ENCODE peak calls at places on chromosomes 3 and 15, in ten cellular contexts. L is A549, F is endothelial cell, A is omental fat pad, S is astrocyte of the spinal cord, O is sigmoid colon, P is GM13976, T is pancreas, W is cardiac fibroblast, R is lower lobe of right lung. Z is an unnamed sample.

GRCh38 chr3:196406806-196407470 is 25.3 kb downstream of the UBXN7 start:
- DNase-seq in L (peak; percentile 11), F (no peak), A (no peak), S (peak; percentile 59), O (no peak), P (no peak), T (no peak), W (peak; percentile 79), R (no peak), Z (peak; percentile 23)

GRCh38 chr3:176919836-176920760 is 277.2 kb downstream of the TBL1XR1 start:
- DNase-seq in L (peak; percentile 7), F (no peak), A (no peak), S (peak; percentile 74), O (no peak), P (no peak), T (peak; percentile 15), W (peak; percentile 92), R (no peak), Z (no peak)

GRCh38 chr15:37078566-37078965 is 21.8 kb downstream of the MEIS2 start:
- DNase-seq in L (no peak), F (no peak), A (no peak), S (no peak), O (no peak), P (no peak), T (no peak), W (no peak), R (no peak), Z (no peak)

GRCh38 chr15:44286814-44287555 is 1.5 kb upstream of the GOLM2 start:
- DNase-seq in L (no peak), F (no peak), A (no peak), S (no peak), O (no peak), P (no peak), T (peak; percentile 14), W (peak; percentile 13), R (no peak), Z (no peak)

GRCh38 chr3:131728898-131729297 is 226.1 kb upstream of the MRPL3 start:
- DNase-seq in L (peak; percentile 11), F (no peak), A (no peak), S (no peak), O (no peak), P (no peak), T (no peak), W (peak; percentile 27), R (no peak), Z (no peak)

GRCh38 chr15:82850242-82850591 is 40.8 kb downstream of the WHAMM start:
- DNase-seq in L (no peak), F (no peak), A (no peak), S (peak; percentile 47), O (no peak), P (no peak), T (peak; percentile 32), W (peak; percentile 34), R (no peak), Z (no peak)

GRCh38 chr3:78879516-78879860 is 888.3 kb downstream of the ROBO1 start:
- DNase-seq in L (no peak), F (no peak), A (no peak), S (no peak), O (no peak), P (no peak), T (no peak), W (no peak), R (no peak), Z (no peak)

GRCh38 chr15:40871749-40872617 is 2.1 kb downstream of the RHOV start:
- DNase-seq in L (no peak), F (no peak), A (no peak), S (no peak), O (no peak), P (peak; percentile 87), T (peak; percentile 95), W (no peak), R (peak; percentile 65), Z (no peak)

GRCh38 chr15:45402955-45403892 is 24.9 kb upstream of the GATM start:
- DNase-seq in L (peak; percentile 37), F (peak; percentile 50), A (no peak), S (peak; percentile 20), O (peak; percentile 66), P (peak; percentile 57), T (peak; percentile 69), W (peak; percentile 74), R (peak; percentile 69), Z (peak; percentile 49)

DNA sequence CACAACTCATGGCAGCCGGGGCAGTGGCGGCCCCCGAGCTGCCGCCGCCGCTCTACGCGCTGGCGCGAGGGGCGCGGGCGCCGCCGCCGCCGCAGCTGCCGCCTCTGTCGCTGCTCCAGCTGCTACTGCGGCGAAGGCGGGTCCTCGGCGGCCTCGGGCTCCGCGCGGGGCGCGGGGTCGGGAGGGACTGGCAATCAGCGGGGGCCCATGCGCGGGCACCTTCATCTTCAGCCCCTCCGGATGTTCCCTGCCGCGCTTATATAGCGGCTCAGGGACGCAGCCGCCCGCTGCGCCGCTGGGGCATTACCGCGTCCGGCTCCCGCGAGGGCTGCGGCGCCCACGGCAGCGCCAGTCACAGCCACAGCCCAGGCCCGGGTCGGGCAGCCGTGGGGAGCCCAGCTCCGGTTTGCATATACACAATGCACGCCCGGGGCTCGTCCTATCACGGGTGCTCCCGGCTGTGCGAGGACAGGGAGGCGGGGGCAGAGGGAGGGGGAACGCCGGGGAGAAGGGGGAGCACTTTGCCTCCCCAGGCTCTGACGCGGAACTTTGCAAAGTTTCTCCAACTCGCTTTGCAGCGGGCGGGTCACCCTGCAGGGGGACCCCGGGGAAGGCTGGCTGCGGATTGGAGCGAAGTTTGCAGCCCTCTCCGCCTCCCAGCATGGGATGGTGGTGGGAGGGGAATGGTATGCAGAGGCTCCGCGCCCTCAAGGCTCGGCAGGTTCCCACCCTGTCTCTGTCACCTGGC is at the start of gene VGLL3:
- DNase-seq in L (peak; percentile 86), F (peak; percentile 58), A (no peak), S (peak; percentile 94), O (peak; percentile 93), P (peak; percentile 35), T (peak; percentile 67), W (peak; percentile 88), R (peak; percentile 77), Z (peak; percentile 86)
- TF ChIP-seq CTCF in L (no peak), F (no peak), A (no peak), S (peak; percentile 34), O (no peak), P (no peak), T (no peak), W (peak; percentile 31), R (peak; percentile 18), Z (no peak)

DNA sequence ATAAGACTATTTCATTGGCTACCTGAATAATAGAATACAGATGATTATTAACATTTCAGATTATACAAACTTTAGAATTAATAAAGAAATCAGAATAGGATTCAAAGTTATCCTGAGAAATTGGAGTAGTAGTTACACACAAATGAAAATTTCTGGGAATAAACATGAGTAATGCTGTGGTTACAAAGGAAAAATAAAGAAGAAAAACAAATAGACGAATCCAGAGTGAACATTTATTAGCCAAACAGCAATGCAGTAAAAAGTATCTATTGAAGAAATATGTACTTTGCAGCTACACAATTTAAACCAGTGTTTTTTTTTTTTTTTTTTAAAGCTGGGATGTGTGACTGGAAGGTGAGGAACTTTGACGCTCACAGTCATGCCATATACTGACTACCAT is 1159.2 kb downstream of the TUSC7 start:
- DNase-seq in L (no peak), F (no peak), A (no peak), S (no peak), O (no peak), P (no peak), T (no peak), W (no peak), R (no peak), Z (no peak)
- TF ChIP-seq CTCF in L (no peak), F (no peak), A (no peak), S (no peak), O (no peak), P (no peak), T (no peak), W (no peak), R (no peak), Z (no peak)

DNA sequence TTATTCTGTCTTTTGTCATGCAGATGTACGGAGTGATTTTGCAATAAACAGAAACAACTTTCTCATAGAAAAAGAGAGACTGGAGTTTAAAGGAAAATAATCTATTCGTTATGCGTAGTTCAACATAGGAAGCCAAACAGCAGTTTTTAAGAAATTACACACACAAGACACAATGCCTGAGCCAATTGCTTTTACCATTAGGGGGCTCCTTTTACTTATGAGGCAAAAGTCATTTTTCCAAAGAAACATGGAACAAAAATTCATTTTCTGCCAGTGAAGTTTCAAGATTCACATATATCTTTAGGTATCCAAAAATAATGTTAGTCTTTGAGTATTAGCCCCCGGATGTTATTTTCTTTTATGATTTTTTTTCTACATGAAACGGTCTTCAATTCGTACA is 10.7 kb downstream of the CNTN6 start:
- DNase-seq in L (no peak), F (no peak), A (no peak), S (no peak), O (no peak), P (no peak), T (no peak), W (peak; percentile 6), R (no peak), Z (no peak)
- TF ChIP-seq CTCF in L (no peak), F (no peak), A (no peak), S (peak; percentile 24), O (no peak), P (no peak), T (no peak), W (no peak), R (no peak), Z (no peak)

DNA sequence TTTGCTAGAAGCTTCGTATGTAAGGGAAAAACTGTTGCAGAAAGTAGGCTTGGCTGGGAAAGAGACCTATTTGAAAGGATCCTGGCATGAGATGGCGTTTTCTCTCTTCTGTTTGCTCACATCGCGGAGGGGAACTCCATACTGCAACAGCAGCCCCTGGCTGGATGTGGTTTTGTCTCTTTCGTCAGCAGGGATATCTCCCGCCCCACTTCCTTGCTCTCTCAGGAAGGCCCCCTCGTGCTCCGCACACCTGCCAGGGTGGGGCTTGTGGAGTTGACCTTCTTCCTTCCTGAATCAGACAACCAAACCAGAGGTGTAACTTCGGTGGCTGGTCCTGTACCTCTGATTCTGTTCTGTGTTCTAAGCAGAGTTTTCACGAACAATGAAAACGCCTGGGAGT is 26.4 kb upstream of the MYZAP start:
- DNase-seq in L (peak; percentile 37), F (no peak), A (no peak), S (no peak), O (no peak), P (no peak), T (no peak), W (no peak), R (no peak), Z (no peak)
- TF ChIP-seq CTCF in L (no peak), F (no peak), A (no peak), S (no peak), O (no peak), P (no peak), T (no peak), W (no peak), R (no peak), Z (no peak)

Z was measured in Caco-2.